ENCODE peak calls at places on chromosomes 11 and 22, in five cellular contexts. O, A, J, K and H are unnamed samples.

GRCh38 chr11:118907749-118908106 is 18.0 kb downstream of the BCL9L start:
- DNase-seq in O (no peak), A (no peak), J (no peak), K (no peak), H (no peak)

GRCh38 chr22:30968015-30968923 is at the start of gene MORC2:
- DNase-seq in O (peak), A (peak), J (peak), K (no peak), H (peak)

GRCh38 chr11:123678246-123678645 is 23.8 kb upstream of the SCN3B start:
- DNase-seq in O (no peak), A (no peak), J (no peak), K (no peak), H (no peak)

GRCh38 chr11:45089251-45089650 is 57.2 kb upstream of the PRDM11 start:
- DNase-seq in O (peak), A (peak), J (peak), K (no peak), H (no peak)

GRCh38 chr11:122215244-122215992 is 99.4 kb upstream of the BLID start:
- DNase-seq in O (no peak), A (peak), J (peak), K (peak), H (peak)

GRCh38 chr11:124193221-124193945 is 10.2 kb downstream of the OR10D3 start:
- DNase-seq in O (no peak), A (no peak), J (no peak), K (no peak), H (no peak)

GRCh38 chr11:126502159-126502558 is 146.7 kb downstream of the ST3GAL4 start:
- DNase-seq in O (peak), A (no peak), J (no peak), K (no peak), H (no peak)

GRCh38 chr11:13336246-13336873 is 58.8 kb downstream of the BMAL1 start:
- DNase-seq in O (no peak), A (peak), J (no peak), K (no peak), H (no peak)

GRCh38 chr22:42613869-42614268 is 814 bp downstream of the POLDIP3 start:
- DNase-seq in O (no peak), A (no peak), J (no peak), K (no peak), H (no peak)

DNA sequence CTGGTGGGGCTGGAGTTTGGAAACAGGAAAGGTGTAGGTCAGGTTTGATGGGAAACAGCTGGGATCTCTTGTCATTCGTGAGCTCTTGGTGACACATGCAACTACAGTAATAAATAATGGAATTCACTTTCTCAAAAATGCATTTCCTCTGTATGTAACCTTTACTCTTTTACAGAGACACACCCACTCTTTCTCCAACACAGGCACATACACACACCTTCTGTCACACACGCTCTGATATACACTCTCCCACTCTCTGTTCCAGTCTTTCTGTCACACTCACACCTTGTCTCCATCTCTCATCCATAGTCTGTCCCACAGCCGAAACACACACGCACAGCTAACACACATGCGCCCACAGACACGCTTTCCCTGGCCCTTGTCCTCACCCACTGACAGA is 6.6 kb upstream of the C22orf42 start:
- DNase-seq in O (no peak), A (no peak), J (no peak), K (no peak), H (no peak)
- TF ChIP-seq POLR2A in O (no peak), A (no peak), J (no peak), K (no peak), H (no peak)

GRCh38 chr11:76769071-76769560 is 14.0 kb upstream of the TSKU start:
- DNase-seq in O (no peak), A (no peak), J (no peak), K (peak), H (no peak)

GRCh38 chr11:76769645-76770586 is 13.2 kb upstream of the TSKU start:
- DNase-seq in O (peak), A (peak), J (peak), K (peak), H (no peak)

GRCh38 chr11:76767659-76768058 is 15.5 kb upstream of the TSKU start:
- DNase-seq in O (no peak), A (no peak), J (no peak), K (peak), H (no peak)

GRCh38 chr11:76766521-76766920 is 16.6 kb upstream of the TSKU start:
- DNase-seq in O (no peak), A (no peak), J (no peak), K (peak), H (no peak)

DNA sequence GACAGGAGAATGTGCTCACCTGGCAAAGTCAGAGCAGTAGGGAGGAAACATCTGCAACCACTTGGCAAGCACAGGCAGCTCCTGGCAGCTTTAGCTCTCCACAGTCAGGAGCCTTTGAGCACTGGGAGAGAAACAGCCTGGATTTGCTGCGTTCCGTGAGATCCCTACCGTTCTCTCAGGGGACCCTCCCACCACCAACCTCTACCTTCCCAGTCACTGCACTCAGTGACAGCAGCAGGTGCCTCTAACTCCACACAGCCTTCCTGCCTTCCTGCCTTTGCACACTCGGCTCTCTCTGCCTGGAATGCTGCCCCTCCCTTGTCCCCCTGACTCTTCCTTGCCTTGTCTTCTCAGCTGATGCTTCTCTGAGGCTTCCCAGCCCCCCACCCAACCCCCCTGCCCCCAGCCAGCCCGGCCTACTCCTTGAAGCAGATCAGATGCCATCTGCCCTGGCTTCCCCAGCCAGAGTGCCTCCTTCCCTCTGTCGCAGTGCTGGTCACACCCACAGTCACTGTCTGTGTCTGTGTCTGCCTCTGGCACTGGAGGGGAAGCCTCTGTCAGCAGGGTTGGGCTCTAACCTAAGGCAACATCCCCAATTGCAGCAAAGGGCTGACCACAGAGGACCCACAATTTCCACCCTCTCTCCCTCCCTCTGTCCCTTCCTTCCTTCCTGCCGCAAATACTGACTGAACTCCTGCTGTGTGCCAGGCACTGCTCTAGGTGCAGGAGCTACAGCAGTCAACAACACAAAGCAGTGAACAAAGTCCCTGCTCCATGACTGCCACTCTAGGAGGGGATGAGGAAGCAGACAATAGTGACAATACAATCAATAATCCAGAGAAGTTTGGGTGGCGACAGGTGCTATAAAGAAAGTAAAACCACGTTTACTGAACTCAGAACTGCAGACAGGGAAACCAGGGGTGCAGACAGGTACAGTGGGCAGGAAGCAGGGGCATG is 14.8 kb upstream of the TSKU start:
- DNase-seq in O (peak), A (peak), J (peak), K (peak), H (no peak)
- TF ChIP-seq POLR2AphosphoS5 in O (peak), A (no peak), J (peak), K (peak), H (no peak)

GRCh38 chr11:67301951-67302516 is 1.3 kb upstream of the SSH3 start:
- DNase-seq in O (no peak), A (peak), J (peak), K (peak), H (no peak)
- TF ChIP-seq POLR2A in O (no peak), A (no peak), J (peak), K (no peak), H (no peak)

DNA sequence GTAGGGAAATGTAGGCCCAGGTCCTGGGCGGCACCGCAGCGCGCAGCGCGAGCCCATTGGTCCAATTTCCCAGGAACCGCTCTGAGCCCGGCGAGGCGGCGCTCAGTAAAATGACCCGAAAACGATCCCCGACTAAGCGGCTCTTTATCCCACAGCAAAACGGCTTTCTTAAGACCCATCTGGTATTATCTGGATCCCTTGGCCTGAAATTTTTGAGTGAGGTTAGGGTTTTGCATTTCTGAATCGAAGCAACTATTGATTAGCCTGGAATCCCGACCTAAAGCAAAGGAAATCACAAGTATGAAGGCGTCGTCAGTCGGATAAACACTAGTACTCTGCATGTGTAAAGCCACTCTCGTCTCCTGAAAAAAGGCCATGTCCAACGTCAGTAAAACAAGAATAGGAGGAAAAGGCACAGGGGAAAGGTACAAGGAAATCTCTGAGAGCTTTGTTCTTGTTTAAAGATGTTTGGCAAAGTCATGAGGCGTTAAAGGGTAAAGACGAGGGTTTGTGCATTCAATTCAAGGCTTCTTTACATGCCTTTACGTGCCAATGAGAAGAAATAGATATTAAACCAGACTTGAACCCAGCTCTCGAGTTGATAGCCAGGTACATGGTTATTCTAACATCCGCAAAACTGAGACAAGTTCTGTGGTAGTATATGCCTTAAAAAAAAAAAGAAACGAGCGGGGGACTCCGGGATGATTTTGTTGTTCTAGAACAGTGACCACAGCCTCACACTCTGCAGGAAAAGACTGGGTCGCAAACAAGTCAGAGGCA is 564 bp upstream of the CFL1 start:
- DNase-seq in O (no peak), A (no peak), J (no peak), K (peak), H (no peak)
- TF ChIP-seq POLR2AphosphoS5 in O (no peak), A (no peak), J (no peak), K (no peak), H (no peak)

GRCh38 chr22:20028855-20029549 is 8.1 kb downstream of the TANGO2 start:
- DNase-seq in O (no peak), A (no peak), J (no peak), K (no peak), H (no peak)
- TF ChIP-seq POLR2A in O (no peak), A (no peak), J (no peak), K (no peak), H (no peak)